ENCODE peak calls at places on chromosome X, in four cellular contexts. One of them, this sample, is unnamed.
A peak's percentile ranks its signal among the peaks of the same experiment; 100 is the strongest.

GRCh38 chrX:73965833-73966232 is 338.1 kb upstream of the ZCCHC13 start:
- DNase-seq in pulmonary artery endothelial cell: no peak
- DNase-seq in astrocyte of the cerebellum: no peak
- DNase-seq in SK-N-SH: no peak
- DNase-seq in this sample: no peak

GRCh38 chrX:9429767-9430166 is 35.1 kb upstream of the TBL1X start:
- DNase-seq in pulmonary artery endothelial cell: no peak
- DNase-seq in astrocyte of the cerebellum: no peak
- DNase-seq in SK-N-SH: peak; percentile 25
- DNase-seq in this sample: no peak

GRCh38 chrX:107673933-107674479 is 45.7 kb downstream of the PRPS1 start:
- DNase-seq in pulmonary artery endothelial cell: no peak
- DNase-seq in astrocyte of the cerebellum: no peak
- DNase-seq in SK-N-SH: no peak
- DNase-seq in this sample: peak; percentile 69

GRCh38 chrX:44312421-44312820 is 31.1 kb downstream of the EFHC2 start:
- DNase-seq in pulmonary artery endothelial cell: no peak
- DNase-seq in astrocyte of the cerebellum: no peak
- DNase-seq in SK-N-SH: no peak
- DNase-seq in this sample: no peak

GRCh38 chrX:31435592-31435991 is 363.8 kb upstream of the FTHL17 start:
- DNase-seq in pulmonary artery endothelial cell: no peak
- DNase-seq in astrocyte of the cerebellum: peak; percentile 41
- DNase-seq in SK-N-SH: no peak
- DNase-seq in this sample: no peak

GRCh38 chrX:65926095-65927019 is 113.5 kb downstream of the VSIG4 start:
- DNase-seq in pulmonary artery endothelial cell: no peak
- DNase-seq in astrocyte of the cerebellum: no peak
- DNase-seq in SK-N-SH: no peak
- DNase-seq in this sample: no peak

GRCh38 chrX:19902110-19902509 is 14.7 kb upstream of the SH3KBP1 start:
- DNase-seq in pulmonary artery endothelial cell: no peak
- DNase-seq in astrocyte of the cerebellum: no peak
- DNase-seq in SK-N-SH: no peak
- DNase-seq in this sample: no peak

GRCh38 chrX:127782904-127783303 is 269.3 kb downstream of the ACTRT1 start:
- DNase-seq in pulmonary artery endothelial cell: no peak
- DNase-seq in astrocyte of the cerebellum: no peak
- DNase-seq in SK-N-SH: no peak
- DNase-seq in this sample: no peak

GRCh38 chrX:41824551-41824950 is 98.8 kb downstream of the CASK start:
- DNase-seq in pulmonary artery endothelial cell: no peak
- DNase-seq in astrocyte of the cerebellum: peak; percentile 28
- DNase-seq in SK-N-SH: no peak
- DNase-seq in this sample: no peak

GRCh38 chrX:154804957-154805695 is at the start of gene MPP1:
- DNase-seq in pulmonary artery endothelial cell: peak; percentile 27
- DNase-seq in astrocyte of the cerebellum: peak; percentile 13
- DNase-seq in SK-N-SH: peak; percentile 89
- DNase-seq in this sample: peak; percentile 88

GRCh38 chrX:4451591-4451990 is 738.1 kb upstream of the PRKX start:
- DNase-seq in pulmonary artery endothelial cell: no peak
- DNase-seq in astrocyte of the cerebellum: no peak
- DNase-seq in SK-N-SH: no peak
- DNase-seq in this sample: no peak

GRCh38 chrX:1316527-1316926 is 20.1 kb upstream of the IL3RA start:
- DNase-seq in pulmonary artery endothelial cell: no peak
- DNase-seq in astrocyte of the cerebellum: no peak
- DNase-seq in SK-N-SH: no peak
- DNase-seq in this sample: no peak

GRCh38 chrX:119990409-119990994 is 47.0 kb upstream of the NKAP start:
- DNase-seq in pulmonary artery endothelial cell: no peak
- DNase-seq in astrocyte of the cerebellum: no peak
- DNase-seq in SK-N-SH: no peak
- DNase-seq in this sample: no peak

GRCh38 chrX:120769576-120770341 is 105.9 kb downstream of the CT47B1 start:
- DNase-seq in pulmonary artery endothelial cell: peak; percentile 29
- DNase-seq in astrocyte of the cerebellum: peak; percentile 35
- DNase-seq in SK-N-SH: peak; percentile 19
- DNase-seq in this sample: no peak

GRCh38 chrX:140504371-140505324 is at the start of gene SOX3:
- DNase-seq in pulmonary artery endothelial cell: no peak
- DNase-seq in astrocyte of the cerebellum: no peak
- DNase-seq in SK-N-SH: peak; percentile 23
- DNase-seq in this sample: no peak

GRCh38 chrX:106780664-106781377 is 21.7 kb upstream of the TBC1D8B start:
- DNase-seq in pulmonary artery endothelial cell: no peak
- DNase-seq in astrocyte of the cerebellum: no peak
- DNase-seq in SK-N-SH: no peak
- DNase-seq in this sample: no peak

GRCh38 chrX:153245288-153245731 is 66.2 kb downstream of the MAGEA1 start:
- DNase-seq in pulmonary artery endothelial cell: no peak
- DNase-seq in astrocyte of the cerebellum: no peak
- DNase-seq in SK-N-SH: no peak
- DNase-seq in this sample: no peak

GRCh38 chrX:69493193-69493592 is 10.9 kb upstream of the NALF2 start:
- DNase-seq in pulmonary artery endothelial cell: no peak
- DNase-seq in astrocyte of the cerebellum: no peak
- DNase-seq in SK-N-SH: peak; percentile 45
- DNase-seq in this sample: no peak

GRCh38 chrX:109732319-109732779 is 708 bp downstream of the ACSL4 start:
- DNase-seq in pulmonary artery endothelial cell: peak; percentile 19
- DNase-seq in astrocyte of the cerebellum: no peak
- DNase-seq in SK-N-SH: peak; percentile 35
- DNase-seq in this sample: no peak

GRCh38 chrX:44873415-44874270 is 655 bp downstream of the KDM6A start:
- DNase-seq in pulmonary artery endothelial cell: no peak
- DNase-seq in astrocyte of the cerebellum: no peak
- DNase-seq in SK-N-SH: peak; percentile 74
- DNase-seq in this sample: peak; percentile 36

GRCh38 chrX:136528645-136529315 is 3.2 kb upstream of the VGLL1 start:
- DNase-seq in pulmonary artery endothelial cell: no peak
- DNase-seq in astrocyte of the cerebellum: no peak
- DNase-seq in SK-N-SH: no peak
- DNase-seq in this sample: no peak

GRCh38 chrX:153608376-153608775 is 9.4 kb upstream of the CCNQ start:
- DNase-seq in pulmonary artery endothelial cell: no peak
- DNase-seq in astrocyte of the cerebellum: no peak
- DNase-seq in SK-N-SH: no peak
- DNase-seq in this sample: no peak

GRCh38 chrX:15194136-15194535 is 75.7 kb downstream of the ASB9 start:
- DNase-seq in pulmonary artery endothelial cell: no peak
- DNase-seq in astrocyte of the cerebellum: no peak
- DNase-seq in SK-N-SH: no peak
- DNase-seq in this sample: no peak

GRCh38 chrX:123830309-123830708 is 29.5 kb upstream of the XIAP start:
- DNase-seq in pulmonary artery endothelial cell: no peak
- DNase-seq in astrocyte of the cerebellum: no peak
- DNase-seq in SK-N-SH: no peak
- DNase-seq in this sample: peak; percentile 30

GRCh38 chrX:137428251-137428661 is 137.7 kb upstream of the ZIC3 start:
- DNase-seq in pulmonary artery endothelial cell: no peak
- DNase-seq in astrocyte of the cerebellum: no peak
- DNase-seq in SK-N-SH: no peak
- DNase-seq in this sample: peak; percentile 18

GRCh38 chrX:10015711-10016515 is 48.8 kb downstream of the CLDN34 start:
- DNase-seq in pulmonary artery endothelial cell: no peak
- DNase-seq in astrocyte of the cerebellum: no peak
- DNase-seq in SK-N-SH: peak; percentile 73
- DNase-seq in this sample: peak; percentile 44

GRCh38 chrX:94430091-94430490 is 756.1 kb downstream of the FAM133A start:
- DNase-seq in pulmonary artery endothelial cell: no peak
- DNase-seq in astrocyte of the cerebellum: no peak
- DNase-seq in SK-N-SH: no peak
- DNase-seq in this sample: no peak

GRCh38 chrX:118839334-118839958 is 15.8 kb downstream of the ZCCHC12 start:
- DNase-seq in pulmonary artery endothelial cell: no peak
- DNase-seq in astrocyte of the cerebellum: no peak
- DNase-seq in SK-N-SH: peak; percentile 90
- DNase-seq in this sample: peak; percentile 72

GRCh38 chrX:118571829-118572228 is 76.2 kb downstream of the DOCK11 start:
- DNase-seq in pulmonary artery endothelial cell: no peak
- DNase-seq in astrocyte of the cerebellum: no peak
- DNase-seq in SK-N-SH: no peak
- DNase-seq in this sample: no peak

This sample was measured in GM20000.